ENCODE peak calls at places on chromosomes 7 and 10, in nine cellular contexts. X is Calu3; D is EL; S is Right ventricle myocardium inferior; H is activated effector memory CD4-positive, alpha-beta T cell treated with Interleukin-2 at 50 U/mL for 16 hours; V is iPS DF 6.9; G is activated CD4-positive, alpha-beta T cell treated with anti-CD3 and anti-CD28 coated beads for 48 hours; M is mucosa of descending colon; A is fibroblast of mammary gland. L is an unnamed sample.

GRCh38 chr10:89845541-89846275 is 144.3 kb downstream of the KIF20B start:
- DNase-seq in A (peak), M (no peak), X (no peak), H (no peak), D (peak), V (no peak), S (no peak), G (no peak), L (peak)

GRCh38 chr10:120314426-120314825 is 142.6 kb upstream of the PLPP4 start:
- DNase-seq in H (no peak), S (no peak), M (no peak), X (no peak), G (no peak), V (no peak), A (no peak), D (no peak), L (no peak)

GRCh38 chr10:128150045-128150493 is 23.8 kb upstream of the MKI67 start:
- DNase-seq in X (peak), M (peak), A (peak), S (peak), V (no peak), D (peak), H (peak), G (peak), L (peak)

GRCh38 chr7:92057375-92057774 is 76.9 kb downstream of the CYP51A1 start:
- DNase-seq in A (no peak), H (no peak), D (no peak), M (no peak), V (no peak), S (no peak), X (peak), G (no peak), L (no peak)

GRCh38 chr7:39749717-39750116 is 126.3 kb downstream of the RALA start:
- DNase-seq in M (no peak), G (no peak), X (no peak), V (no peak), D (no peak), H (no peak), S (no peak), A (no peak), L (no peak)

GRCh38 chr10:94046152-94046551 is 52.4 kb downstream of the PLCE1 start:
- DNase-seq in G (no peak), V (no peak), D (no peak), X (no peak), S (no peak), H (no peak), M (no peak), A (no peak), L (no peak)

GRCh38 chr10:60828489-60828852 is 50.2 kb downstream of the CDK1 start:
- DNase-seq in A (no peak), G (no peak), H (no peak), M (no peak), V (no peak), X (no peak), S (no peak), D (peak), L (no peak)

GRCh38 chr7:134612197-134612596 is 34.5 kb upstream of the BPGM start:
- DNase-seq in D (no peak), A (no peak), S (no peak), G (no peak), X (no peak), M (no peak), H (no peak), V (no peak), L (no peak)

GRCh38 chr7:102261451-102261850 is 25.2 kb upstream of the SH2B2 start:
- DNase-seq in G (no peak), A (no peak), S (no peak), X (no peak), D (no peak), M (no peak), V (no peak), H (no peak), L (peak)

GRCh38 chr7:23336799-23337283 is 37.7 kb downstream of the MALSU1 start:
- DNase-seq in X (no peak), H (no peak), M (no peak), G (no peak), V (no peak), S (no peak), D (no peak), A (no peak), L (no peak)

GRCh38 chr7:1024331-1024761 is 20.0 kb upstream of the GPR146 start:
- DNase-seq in H (no peak), G (no peak), X (no peak), V (no peak), S (peak), M (peak), A (no peak), D (no peak), L (no peak)

L was measured in osteoblast.